ENCODE peak calls at places on chromosomes 6 and 20, in nine cellular contexts. X is heart left ventricle; L is aorta; O is pancreas; H is adrenal gland; E is BE2C; R is HepG2; F is Karpas-422; T is CD8-positive, alpha-beta T cell. G is an unnamed sample.

GRCh38 chr20:5357942-5358341 is 41.2 kb upstream of the PROKR2 start:
- DNase-seq in X (no peak), L (no peak), O (no peak), H (no peak), E (no peak), R (no peak), F (no peak), T (no peak), G (no peak)

GRCh38 chr6:16322666-16323312 is 84.4 kb downstream of the GMPR start:
- DNase-seq in X (peak; percentile 80), L (peak; percentile 89), O (no peak), H (peak; percentile 64), E (no peak), R (no peak), F (peak; percentile 92), T (peak; percentile 54), G (peak; percentile 55)

GRCh38 chr20:23225407-23226060 is 125.1 kb upstream of the NXT1 start:
- DNase-seq in X (peak; percentile 75), L (peak; percentile 83), O (no peak), H (peak; percentile 80), E (no peak), R (no peak), F (no peak), T (no peak), G (peak; percentile 48)

GRCh38 chr6:5997420-5998093 is 9.2 kb downstream of the NRN1 start:
- DNase-seq in X (no peak), L (peak; percentile 75), O (peak; percentile 62), H (peak; percentile 34), E (peak; percentile 38), R (no peak), F (peak; percentile 49), T (no peak), G (no peak)

GRCh38 chr6:38797391-38797790 is 82.3 kb downstream of the DNAH8 start:
- DNase-seq in X (no peak), L (no peak), O (no peak), H (no peak), E (no peak), R (no peak), F (no peak), T (no peak), G (no peak)

GRCh38 chr20:48404598-48404997 is 423.2 kb downstream of the PREX1 start:
- DNase-seq in X (no peak), L (no peak), O (no peak), H (no peak), E (no peak), R (peak; percentile 45), F (peak; percentile 62), T (no peak), G (no peak)

GRCh38 chr6:90274481-90275030 is 22.1 kb downstream of the BACH2 start:
- DNase-seq in X (no peak), L (peak; percentile 55), O (no peak), H (no peak), E (no peak), R (no peak), F (no peak), T (peak; percentile 81), G (no peak)

GRCh38 chr20:56796345-56796744 is 167.2 kb downstream of the TFAP2C start:
- DNase-seq in X (no peak), L (no peak), O (no peak), H (no peak), E (no peak), R (no peak), F (no peak), T (no peak), G (no peak)

GRCh38 chr6:166572370-166573261 is 13.9 kb downstream of the RAMACL start:
- DNase-seq in X (no peak), L (no peak), O (no peak), H (no peak), E (peak; percentile 37), R (no peak), F (no peak), T (no peak), G (no peak)

GRCh38 chr6:166575190-166575589 is 11.3 kb downstream of the RAMACL start:
- DNase-seq in X (peak; percentile 69), L (peak; percentile 62), O (no peak), H (no peak), E (no peak), R (no peak), F (no peak), T (no peak), G (peak; percentile 54)

GRCh38 chr6:166570929-166571699 is 15.4 kb downstream of the RAMACL start:
- DNase-seq in X (no peak), L (no peak), O (no peak), H (no peak), E (no peak), R (no peak), F (no peak), T (no peak), G (no peak)

GRCh38 chr6:166569206-166569605 is 17.3 kb downstream of the RAMACL start:
- DNase-seq in X (peak; percentile 26), L (no peak), O (no peak), H (no peak), E (no peak), R (no peak), F (no peak), T (no peak), G (no peak)

GRCh38 chr6:166573456-166574216 is 12.8 kb downstream of the RAMACL start:
- DNase-seq in X (no peak), L (no peak), O (no peak), H (no peak), E (no peak), R (no peak), F (no peak), T (no peak), G (no peak)
- H3K9me3 ChIP-seq in X (peaks cover 7% of the 10 kb centered on the region), L (no peaks in the 10 kb centered on the region), O (no peaks in the 10 kb centered on the region), H (no peaks in the 10 kb centered on the region), E (no peaks in the 10 kb centered on the region), R (no peaks in the 10 kb centered on the region), F (no peaks in the 10 kb centered on the region), T (no peaks in the 10 kb centered on the region), G (peaks cover 7% of the 10 kb centered on the region)

GRCh38 chr6:108988765-108989164 is 105.9 kb downstream of the SESN1 start:
- DNase-seq in X (no peak), L (no peak), O (no peak), H (no peak), E (no peak), R (no peak), F (no peak), T (no peak), G (no peak)
- H3K36me3 ChIP-seq in X (peaks cover 96% of the 10 kb centered on the region), L (peaks cover 5% of the 10 kb centered on the region), O (no peaks in the 10 kb centered on the region), H (no peaks in the 10 kb centered on the region), E (peaks cover 14% of the 10 kb centered on the region), R (peaks cover 18% of the 10 kb centered on the region), F (no peaks in the 10 kb centered on the region), T (peaks cover 29% of the 10 kb centered on the region), G (peaks cover 85% of the 10 kb centered on the region)

GRCh38 chr6:169999367-169999766 is 247.9 kb downstream of the ERMARD start:
- DNase-seq in X (no peak), L (no peak), O (no peak), H (no peak), E (no peak), R (no peak), F (no peak), T (no peak), G (no peak)
- H3K9me3 ChIP-seq in X (peaks cover 2% of the 10 kb centered on the region), L (no peaks in the 10 kb centered on the region), O (no peaks in the 10 kb centered on the region), H (no peaks in the 10 kb centered on the region), E (no peaks in the 10 kb centered on the region), R (peaks cover 40% of the 10 kb centered on the region), F (peaks cover 3% of the 10 kb centered on the region), T (no peaks in the 10 kb centered on the region), G (peaks cover 10% of the 10 kb centered on the region)

GRCh38 chr6:126038234-126038633 is 51.9 kb downstream of the TRMT11 start:
- DNase-seq in X (no peak), L (no peak), O (no peak), H (no peak), E (no peak), R (no peak), F (no peak), T (no peak), G (no peak)

GRCh38 chr6:126030045-126030444 is 43.7 kb downstream of the TRMT11 start:
- DNase-seq in X (no peak), L (no peak), O (no peak), H (no peak), E (no peak), R (no peak), F (no peak), T (no peak), G (no peak)

GRCh38 chr6:126035764-126036163 is 49.4 kb downstream of the TRMT11 start:
- DNase-seq in X (no peak), L (no peak), O (no peak), H (no peak), E (no peak), R (no peak), F (no peak), T (no peak), G (no peak)

GRCh38 chr6:126034671-126035070 is 48.3 kb downstream of the TRMT11 start:
- DNase-seq in X (no peak), L (no peak), O (no peak), H (no peak), E (no peak), R (no peak), F (no peak), T (no peak), G (no peak)

GRCh38 chr6:126033696-126034095 is 47.4 kb downstream of the TRMT11 start:
- DNase-seq in X (peak; percentile 32), L (no peak), O (no peak), H (peak; percentile 29), E (peak; percentile 52), R (peak; percentile 68), F (peak; percentile 52), T (no peak), G (no peak)
- H3K36me3 ChIP-seq in X (peaks cover 9% of the 10 kb centered on the region), L (no peaks in the 10 kb centered on the region), O (no peaks in the 10 kb centered on the region), H (no peaks in the 10 kb centered on the region), E (peaks cover 7% of the 10 kb centered on the region), R (peaks cover 8% of the 10 kb centered on the region), F (peaks cover 77% of the 10 kb centered on the region), T (no peaks in the 10 kb centered on the region), G (peaks cover 4% of the 10 kb centered on the region)

GRCh38 chr6:130222775-130223174 is at the start of gene SAMD3:
- DNase-seq in X (no peak), L (no peak), O (no peak), H (no peak), E (no peak), R (no peak), F (no peak), T (no peak), G (no peak)

GRCh38 chr6:130218136-130218535 is 4.6 kb downstream of the SAMD3 start:
- DNase-seq in X (no peak), L (no peak), O (no peak), H (no peak), E (no peak), R (no peak), F (no peak), T (no peak), G (no peak)

DNA sequence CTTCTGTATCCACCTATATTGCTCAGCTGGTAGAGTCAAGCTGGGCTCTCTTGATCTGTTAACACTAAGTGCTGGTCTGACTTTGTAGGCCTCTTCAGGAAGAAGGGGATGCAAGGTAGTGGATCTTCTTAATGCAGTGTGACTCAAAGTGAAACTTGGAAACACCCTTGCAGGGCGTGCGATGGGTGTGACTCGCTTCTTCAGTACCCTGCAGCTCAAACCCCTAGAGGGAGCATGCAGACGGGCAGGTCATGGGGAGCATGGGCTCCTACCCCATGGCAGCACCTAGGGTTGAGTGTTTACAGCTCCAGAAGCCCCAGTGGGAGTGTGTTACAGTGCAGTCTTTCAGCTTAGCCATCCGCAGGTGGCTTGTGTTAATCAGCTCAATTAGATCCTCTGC is 757 bp upstream of the SAMD3 start:
- DNase-seq in X (no peak), L (peak; percentile 44), O (peak; percentile 29), H (no peak), E (no peak), R (no peak), F (no peak), T (peak; percentile 28), G (no peak)
- H3K9me3 ChIP-seq in X (no peaks in the 10 kb centered on the region), L (no peaks in the 10 kb centered on the region), O (no peaks in the 10 kb centered on the region), H (no peaks in the 10 kb centered on the region), E (no peaks in the 10 kb centered on the region), R (no peaks in the 10 kb centered on the region), F (no peaks in the 10 kb centered on the region), T (no peaks in the 10 kb centered on the region), G (peaks cover 5% of the 10 kb centered on the region)

GRCh38 chr6:108463789-108464188 is 96.9 kb upstream of the FOXO3 start:
- DNase-seq in X (no peak), L (no peak), O (no peak), H (no peak), E (no peak), R (no peak), F (no peak), T (no peak), G (no peak)
- H3K36me3 ChIP-seq in X (no peaks in the 10 kb centered on the region), L (no peaks in the 10 kb centered on the region), O (no peaks in the 10 kb centered on the region), H (no peaks in the 10 kb centered on the region), E (no peaks in the 10 kb centered on the region), R (no peaks in the 10 kb centered on the region), F (no peaks in the 10 kb centered on the region), T (no peaks in the 10 kb centered on the region), G (no peaks in the 10 kb centered on the region)

G was measured in left ventricle myocardium inferior.